ENCODE peak calls at places on chromosome 19, in ten cellular contexts. M, I, E, G, B, K, C, Y, T and V are unnamed samples.

GRCh38 chr19:53780506-53780905 is 43.6 kb downstream of the NLRP12 start:
- DNase-seq in Y (no peak), E (no peak), G (no peak), I (no peak), M (no peak), T (no peak), K (no peak), B (no peak), C (no peak), V (no peak)

GRCh38 chr19:10368101-10368803 is 12.1 kb downstream of the TYK2 start:
- DNase-seq in E (no peak), I (no peak), K (no peak), Y (no peak), B (no peak), M (no peak), G (no peak), C (no peak), T (no peak), V (no peak)

GRCh38 chr19:50706387-50706786 is 13.2 kb downstream of the SHANK1 start:
- DNase-seq in K (no peak), G (no peak), E (no peak), I (no peak), C (no peak), T (no peak), M (no peak), Y (no peak), B (no peak), V (no peak)

GRCh38 chr19:46610413-46610775 is 9.3 kb downstream of the CALM3 start:
- DNase-seq in I (no peak), T (no peak), C (no peak), G (no peak), Y (no peak), E (no peak), B (no peak), M (no peak), K (no peak), V (no peak)

GRCh38 chr19:19860756-19861390 is 4.8 kb upstream of the ZNF253 start:
- DNase-seq in C (no peak), Y (no peak), B (peak), K (no peak), G (no peak), T (no peak), M (no peak), I (peak), E (no peak), V (peak)

GRCh38 chr19:6616011-6616410 is 25.1 kb upstream of the CD70 start:
- DNase-seq in Y (no peak), G (peak), B (no peak), C (no peak), I (no peak), E (no peak), T (no peak), M (no peak), K (no peak), V (no peak)

GRCh38 chr19:52923782-52924593 is 760 bp upstream of the ZNF888 start:
- DNase-seq in M (peak), G (peak), T (peak), E (peak), K (no peak), I (peak), C (no peak), B (peak), Y (peak), V (no peak)

GRCh38 chr19:33771308-33772101 is 25.2 kb upstream of the KCTD15 start:
- DNase-seq in K (peak), T (peak), Y (peak), C (peak), M (peak), B (peak), I (peak), G (peak), E (peak), V (peak)

GRCh38 chr19:53865918-53866696 is 1.6 kb upstream of the MYADM start:
- DNase-seq in C (peak), Y (peak), T (peak), B (peak), M (peak), E (peak), K (peak), G (peak), I (peak), V (peak)

GRCh38 chr19:45178262-45179062 is at the start of gene BLOC1S3:
- DNase-seq in B (peak), Y (peak), E (peak), G (peak), I (peak), T (peak), M (peak), C (peak), K (peak), V (peak)

GRCh38 chr19:45881909-45882528 is 3.9 kb downstream of the IRF2BP1 start:
- DNase-seq in G (no peak), B (no peak), Y (peak), I (no peak), E (peak), T (no peak), C (no peak), K (no peak), M (no peak), V (no peak)

GRCh38 chr19:32692727-32693061 is 1.1 kb downstream of the NUDT19 start:
- DNase-seq in Y (no peak), B (no peak), E (no peak), M (no peak), C (no peak), I (no peak), T (no peak), G (no peak), K (no peak), V (no peak)

DNA sequence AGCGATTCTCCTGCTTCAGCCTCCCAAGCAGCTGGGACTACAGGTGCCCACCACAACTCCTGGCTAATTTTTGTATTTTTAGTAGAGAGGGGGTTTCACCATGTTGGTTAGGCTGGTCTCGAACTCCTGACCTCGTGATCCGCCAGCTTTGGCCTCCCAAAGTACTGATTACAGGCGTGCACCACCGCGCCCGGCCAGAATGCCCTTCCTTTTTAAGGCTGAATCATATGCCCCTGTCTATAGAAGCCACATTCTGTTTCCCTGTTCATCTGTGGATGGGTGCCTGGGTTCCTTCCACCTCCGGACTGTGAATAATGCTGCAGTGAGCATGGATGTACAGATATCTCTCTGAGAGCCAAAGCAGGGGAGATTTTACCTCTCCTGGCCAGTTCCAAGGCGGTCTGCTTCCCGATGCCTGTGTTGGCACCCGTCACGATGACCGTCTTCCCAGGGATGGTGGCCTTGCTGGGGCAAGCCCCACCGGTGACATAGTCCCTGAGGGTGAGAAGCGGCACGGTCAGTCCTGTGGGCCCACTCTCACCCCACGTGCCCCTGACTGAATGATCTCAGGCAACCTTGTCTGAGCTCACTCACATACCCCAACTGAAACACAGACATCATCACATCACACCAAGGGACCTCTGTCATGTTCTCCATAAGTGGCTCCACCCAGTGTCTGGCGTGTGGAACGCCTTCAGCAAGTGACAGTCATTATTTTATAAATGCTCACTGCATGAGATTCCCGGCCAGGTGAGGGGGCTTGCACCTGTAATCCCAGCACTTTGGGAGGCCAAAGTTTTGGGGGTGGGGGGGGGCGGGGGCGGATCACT is 4.0 kb downstream of the RDH13 start:
- DNase-seq in B (no peak), M (no peak), C (no peak), I (no peak), T (no peak), Y (no peak), K (no peak), G (no peak), E (no peak), V (no peak)
- TF ChIP-seq CTCF in B (no peak), M (no peak), C (no peak), I (peak), T (no peak), Y (no peak), K (no peak), G (no peak), E (no peak), V (no peak)

DNA sequence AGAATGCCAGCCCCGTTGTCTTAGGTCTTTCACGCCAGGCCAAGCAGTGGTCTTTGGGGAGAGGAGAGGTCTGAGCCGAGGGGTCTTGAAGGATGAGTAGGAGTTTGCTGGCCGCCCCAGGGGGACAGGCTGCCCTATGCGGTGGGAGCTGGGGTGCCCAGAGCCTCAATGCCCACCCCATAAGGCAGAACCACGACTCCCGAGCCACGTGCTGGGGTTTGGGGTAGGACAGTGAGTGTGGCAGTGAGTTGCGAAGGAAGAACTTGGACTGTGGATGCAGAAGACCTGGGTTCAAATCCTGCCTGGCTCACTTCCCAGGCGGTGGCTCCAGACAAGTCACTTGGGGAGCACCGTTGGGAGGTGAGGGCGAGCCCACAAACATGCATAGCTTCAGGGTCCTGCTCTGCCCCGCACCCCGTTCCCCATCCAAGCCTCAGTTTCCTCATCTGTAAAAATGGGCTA is 5.5 kb downstream of the RAB11B start:
- DNase-seq in E (no peak), Y (peak), I (no peak), B (no peak), M (no peak), K (no peak), C (no peak), G (no peak), T (no peak), V (no peak)
- TF ChIP-seq CTCF in E (no peak), Y (no peak), I (no peak), B (no peak), M (no peak), K (no peak), C (no peak), G (no peak), T (no peak), V (no peak)

DNA sequence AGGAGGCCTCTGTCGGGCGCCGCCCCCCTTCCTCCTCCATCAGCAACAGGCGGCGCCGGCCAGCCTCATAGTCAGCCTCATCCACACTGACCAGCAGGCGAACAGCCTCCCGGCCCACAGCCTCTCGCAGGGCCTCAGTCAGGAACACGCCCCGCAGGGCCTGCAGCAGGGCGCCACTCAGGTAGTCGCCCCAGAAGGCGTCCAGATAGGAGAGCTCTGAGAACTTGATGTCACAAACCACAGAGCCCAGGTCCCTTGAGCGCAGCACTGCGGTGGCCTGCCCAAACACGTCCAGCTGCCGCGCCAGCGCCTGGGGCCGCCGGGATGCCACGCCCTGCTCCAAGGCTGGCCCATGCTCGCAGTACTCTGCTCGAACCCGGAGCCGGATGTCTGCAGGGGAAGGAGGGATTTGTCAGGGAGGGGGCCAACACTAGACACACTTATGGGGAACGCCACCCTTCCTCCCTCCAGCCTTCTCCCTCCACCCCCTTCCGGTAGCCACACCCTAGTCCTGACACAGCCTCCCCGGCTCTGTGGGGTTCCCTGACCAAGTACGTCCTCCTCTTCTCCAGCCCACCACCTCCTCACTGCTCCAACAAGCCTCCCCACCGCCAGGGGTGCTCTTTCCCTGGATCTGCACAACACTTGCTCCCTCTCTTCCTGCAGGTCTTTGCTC is 17.9 kb downstream of the DEDD2 start:
- DNase-seq in B (no peak), T (peak), M (peak), K (no peak), G (no peak), Y (peak), I (no peak), C (no peak), E (no peak), V (no peak)
- TF ChIP-seq CTCF in B (no peak), T (no peak), M (no peak), K (no peak), G (no peak), Y (no peak), I (no peak), C (no peak), E (no peak), V (no peak)

GRCh38 chr19:11649941-11650340 is 52.7 kb downstream of the ZNF627 start:
- DNase-seq in T (no peak), K (no peak), Y (no peak), C (no peak), G (peak), I (no peak), M (no peak), E (no peak), B (no peak), V (no peak)
- TF ChIP-seq CTCF in T (no peak), K (no peak), Y (no peak), C (no peak), G (no peak), I (no peak), M (no peak), E (no peak), B (no peak), V (no peak)

DNA sequence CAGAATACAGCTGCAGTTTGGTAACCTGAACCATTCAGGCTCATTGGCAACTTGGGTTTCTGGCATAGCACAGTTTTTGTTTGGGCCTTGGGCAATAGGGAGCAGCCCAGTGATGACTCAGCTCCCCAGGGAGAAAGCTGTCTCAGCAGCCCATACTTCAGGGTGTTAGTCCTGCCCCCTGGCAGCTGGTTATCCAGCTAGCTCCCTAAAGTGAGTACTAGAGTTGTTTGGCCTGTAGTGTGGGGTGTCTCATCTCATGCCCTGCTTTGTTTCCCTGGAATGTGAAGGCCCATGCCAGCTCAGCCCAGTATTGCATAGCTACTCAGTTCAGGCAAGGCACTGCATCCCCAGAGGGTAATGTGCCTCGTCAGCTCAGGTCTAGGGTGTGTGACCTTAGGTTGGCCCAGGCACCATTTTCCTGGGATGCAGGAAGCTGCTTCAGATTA is 18.2 kb upstream of the ZNF543 start:
- DNase-seq in Y (no peak), T (no peak), I (peak), K (no peak), M (peak), C (peak), B (no peak), G (peak), E (no peak), V (no peak)
- TF ChIP-seq CTCF in Y (no peak), T (no peak), I (peak), K (no peak), M (no peak), C (no peak), B (no peak), G (peak), E (no peak), V (no peak)

DNA sequence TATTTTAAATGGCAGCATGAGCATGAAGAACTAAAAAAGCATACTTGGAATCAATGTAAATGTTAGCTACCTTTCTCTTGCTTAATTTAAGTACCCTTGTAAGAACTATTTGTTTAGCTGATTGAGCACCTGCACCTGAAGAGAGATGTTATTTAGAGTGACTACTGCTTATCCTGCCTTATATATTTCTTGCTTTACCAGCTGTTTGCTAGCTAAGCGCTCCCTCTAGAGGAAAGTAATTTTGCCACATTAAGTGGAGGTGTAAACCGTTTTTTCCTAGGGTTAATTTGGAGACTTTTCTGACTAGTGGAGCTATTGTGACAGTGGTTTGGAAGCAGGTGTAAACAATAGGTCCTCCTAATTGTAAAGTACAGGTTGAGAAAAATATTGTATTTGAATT is 19.4 kb upstream of the PSG2 start:
- DNase-seq in Y (no peak), I (no peak), M (no peak), K (no peak), G (no peak), C (no peak), E (no peak), B (no peak), T (no peak), V (no peak)
- TF ChIP-seq CTCF in Y (no peak), I (no peak), M (no peak), K (no peak), G (peak), C (no peak), E (no peak), B (no peak), T (no peak), V (no peak)

DNA sequence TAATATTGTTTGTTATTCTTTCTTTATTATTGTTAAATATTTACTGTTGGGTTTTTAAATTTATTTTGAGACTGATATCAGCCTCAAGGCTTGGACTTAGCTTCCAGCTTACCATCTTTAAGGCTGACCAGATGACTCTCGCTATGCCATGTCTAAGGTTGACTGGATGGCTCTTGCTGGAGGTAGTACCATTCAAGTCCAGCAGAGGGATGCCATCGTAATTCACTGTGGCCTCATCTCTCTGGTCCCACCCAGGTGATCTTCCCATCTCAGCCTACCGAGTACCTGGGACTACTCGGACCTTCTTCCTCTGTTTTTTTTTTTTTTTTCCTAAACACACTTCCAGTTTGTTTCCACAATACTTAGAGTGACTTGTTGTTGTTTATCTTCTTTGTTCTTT is 41.7 kb upstream of the ZNF91 start:
- DNase-seq in E (no peak), Y (no peak), K (no peak), B (no peak), M (no peak), G (no peak), C (peak), I (no peak), T (no peak), V (no peak)
- TF ChIP-seq CTCF in E (no peak), Y (no peak), K (peak), B (no peak), M (peak), G (peak), C (peak), I (peak), T (no peak), V (no peak)

GRCh38 chr19:35304036-35304435 is 12.1 kb downstream of the MAG start:
- DNase-seq in G (no peak), C (no peak), E (no peak), T (no peak), M (no peak), Y (no peak), K (no peak), I (no peak), B (no peak), V (no peak)

GRCh38 chr19:35307990-35308389 is 16.0 kb downstream of the MAG start:
- DNase-seq in G (no peak), B (no peak), E (no peak), Y (no peak), T (no peak), M (no peak), K (no peak), C (no peak), I (no peak), V (no peak)

GRCh38 chr19:35305181-35305580 is 13.2 kb downstream of the MAG start:
- DNase-seq in B (no peak), I (no peak), M (no peak), Y (no peak), E (no peak), K (no peak), G (no peak), T (no peak), C (no peak), V (no peak)

GRCh38 chr19:35309481-35310279 is 17.7 kb downstream of the MAG start:
- DNase-seq in G (no peak), B (no peak), K (no peak), I (peak), T (no peak), E (no peak), C (no peak), Y (no peak), M (peak), V (peak)

DNA sequence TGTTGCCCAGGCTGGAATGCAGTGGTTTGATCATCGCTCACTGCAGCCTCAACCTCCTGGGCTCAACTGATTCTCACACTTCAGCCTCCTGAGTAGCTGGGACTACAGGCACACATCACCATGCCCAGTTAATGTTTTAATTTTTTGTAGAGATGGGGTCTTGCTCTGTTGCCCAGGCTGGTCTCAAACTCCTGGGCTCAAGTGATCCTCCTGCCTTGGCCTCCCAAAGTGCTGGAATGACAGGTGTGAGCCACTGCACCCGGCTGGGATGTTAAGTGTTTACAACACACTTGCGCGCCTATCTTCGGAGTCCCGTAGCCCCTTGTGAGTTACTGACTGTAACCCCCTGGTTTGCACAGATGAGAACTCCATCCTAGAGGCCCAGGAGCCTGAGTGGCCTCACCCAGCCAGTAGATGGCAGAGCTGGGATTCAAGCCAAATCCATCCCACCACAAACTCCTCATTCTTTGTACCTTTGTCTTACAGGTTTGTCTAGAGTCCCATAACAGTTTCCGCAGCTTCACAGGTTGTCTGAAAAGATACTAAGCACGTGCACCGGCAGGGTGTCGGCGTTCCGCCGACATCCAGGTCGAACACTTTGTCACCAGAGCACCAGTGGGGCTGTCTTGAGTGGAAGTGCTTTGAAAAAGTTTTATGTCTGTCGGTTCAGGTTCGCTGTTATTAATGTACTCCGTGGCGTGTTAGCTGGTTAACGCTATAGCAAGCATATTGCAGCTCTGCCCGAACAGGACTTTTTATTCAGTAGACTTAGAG is 14.7 kb downstream of the MAG start:
- DNase-seq in M (no peak), K (no peak), E (no peak), T (no peak), Y (no peak), G (no peak), B (no peak), I (no peak), C (no peak), V (no peak)
- TF ChIP-seq CTCF in M (no peak), K (peak), E (no peak), T (no peak), Y (no peak), G (no peak), B (peak), I (peak), C (peak), V (no peak)